ENCODE peak calls at places on chromosomes 2 and 18, in six cellular contexts. H is HepG2, I is A549, F is K562, L is endothelial cell of umbilical vein, B is GM12878. W is an unnamed sample.
A peak's percentile ranks its signal among the peaks of the same experiment; 100 is the strongest.

GRCh38 chr2:56244911-56245530 is 61.2 kb downstream of the CCDC85A start:
- DNase-seq in B (no peak), F (no peak), H (no peak), I (no peak), L (no peak), W (no peak)

GRCh38 chr2:96145028-96145939 is at the start of gene DUSP2:
- DNase-seq in I (peak; percentile 18), L (peak; percentile 56), F (no peak), B (peak; percentile 85), H (no peak), W (peak; percentile 98)

GRCh38 chr2:42917374-42918017 is 125.1 kb upstream of the HAAO start:
- DNase-seq in H (no peak), L (peak; percentile 93), I (no peak), B (no peak), F (no peak), W (no peak)

GRCh38 chr2:224086226-224086911 is 47.3 kb upstream of the SERPINE2 start:
- DNase-seq in L (peak; percentile 17), B (no peak), H (peak; percentile 43), I (peak; percentile 57), F (no peak), W (no peak)

GRCh38 chr2:10915731-10916331 is 4.1 kb downstream of the KCNF1 start:
- DNase-seq in H (no peak), F (no peak), L (no peak), B (no peak), I (no peak), W (no peak)

GRCh38 chr2:239935789-239936758 is 89.1 kb downstream of the NDUFA10 start:
- DNase-seq in H (peak; percentile 22), B (no peak), F (no peak), L (no peak), I (no peak), W (peak; percentile 66)

GRCh38 chr2:20955277-20956026 is 88.4 kb downstream of the APOB start:
- DNase-seq in L (no peak), H (peak; percentile 49), B (no peak), F (no peak), I (no peak), W (no peak)

GRCh38 chr2:145329976-145330375 is 810.1 kb upstream of the ZEB2 start:
- DNase-seq in I (no peak), L (no peak), H (no peak), B (no peak), F (no peak), W (no peak)

GRCh38 chr2:149612122-149612521 is 24.5 kb upstream of the MMADHC start:
- DNase-seq in F (no peak), H (no peak), L (no peak), B (no peak), I (no peak), W (no peak)

GRCh38 chr2:54709341-54709809 is 14.1 kb upstream of the EML6 start:
- DNase-seq in B (no peak), I (no peak), F (no peak), H (no peak), L (peak; percentile 7), W (no peak)

GRCh38 chr2:164840458-164840929 is 1.1 kb downstream of the COBLL1 start:
- DNase-seq in L (peak; percentile 66), H (peak; percentile 91), F (no peak), B (no peak), I (peak; percentile 6), W (no peak)

GRCh38 chr18:3012306-3012919 is 531 bp downstream of the LPIN2 start:
- DNase-seq in L (peak; percentile 54), B (no peak), H (no peak), F (peak; percentile 83), I (no peak), W (peak; percentile 64)

GRCh38 chr2:224968051-224968450 is 74.2 kb downstream of the DOCK10 start:
- DNase-seq in L (no peak), H (no peak), B (no peak), F (no peak), I (no peak), W (no peak)

GRCh38 chr18:77068890-77069312 is 63.7 kb downstream of the MBP start:
- DNase-seq in B (no peak), F (no peak), L (no peak), H (no peak), I (no peak), W (no peak)

GRCh38 chr2:210606001-210606400 is 49.6 kb downstream of the CPS1 start:
- DNase-seq in B (no peak), I (no peak), F (no peak), H (no peak), L (no peak), W (no peak)

GRCh38 chr2:106537047-106537446 is 49.9 kb downstream of the CD8B2 start:
- DNase-seq in B (peak; percentile 7), L (no peak), F (no peak), H (no peak), I (no peak), W (peak; percentile 79)

GRCh38 chr2:159758686-159759085 is 39.3 kb downstream of the CD302 start:
- DNase-seq in B (no peak), L (no peak), I (peak; percentile 6), F (no peak), H (no peak), W (no peak)

GRCh38 chr2:203567786-203568185 is 32.7 kb upstream of the RAPH1 start:
- DNase-seq in F (no peak), B (no peak), I (no peak), L (no peak), H (no peak), W (no peak)

GRCh38 chr18:10840768-10841167 is 308.6 kb downstream of the PIEZO2 start:
- DNase-seq in L (no peak), F (peak; percentile 17), I (no peak), H (no peak), B (no peak), W (no peak)

GRCh38 chr18:46320928-46321855 is 217.0 kb downstream of the HAUS1 start:
- DNase-seq in F (no peak), I (no peak), L (no peak), H (no peak), B (no peak), W (no peak)

GRCh38 chr2:207869784-207870778 is 100.4 kb upstream of the FZD5 start:
- DNase-seq in F (no peak), I (peak; percentile 27), H (peak; percentile 100), L (peak; percentile 16), B (no peak), W (peak; percentile 62)

GRCh38 chr2:216932806-216933579 is 73.1 kb upstream of the TNP1 start:
- DNase-seq in I (no peak), H (no peak), F (no peak), B (no peak), L (no peak), W (no peak)

GRCh38 chr2:84849271-84849952 is 31.5 kb downstream of the TRABD2A start:
- DNase-seq in F (no peak), L (no peak), B (no peak), I (no peak), H (no peak), W (no peak)
- TF ChIP-seq MAX in F (no peak), L (no peak), B (no peak), I (no peak), H (no peak), W (no peak)

GRCh38 chr2:27050281-27050995 is 1.0 kb upstream of the AGBL5 start:
- DNase-seq in H (peak; percentile 93), F (peak; percentile 65), L (peak; percentile 98), B (peak; percentile 99), I (peak; percentile 95), W (peak; percentile 96)

GRCh38 chr2:27053321-27053720 is 1.9 kb downstream of the AGBL5 start:
- DNase-seq in I (no peak), H (no peak), F (no peak), B (no peak), L (no peak), W (no peak)

GRCh38 chr2:27049422-27050280 is 1.8 kb upstream of the AGBL5 start:
- DNase-seq in H (no peak), F (no peak), B (no peak), I (peak; percentile 70), L (no peak), W (no peak)

GRCh38 chr2:27051902-27052645 is 606 bp downstream of the AGBL5 start:
- DNase-seq in F (no peak), B (no peak), L (peak; percentile 37), H (no peak), I (peak; percentile 46), W (peak; percentile 54)

DNA sequence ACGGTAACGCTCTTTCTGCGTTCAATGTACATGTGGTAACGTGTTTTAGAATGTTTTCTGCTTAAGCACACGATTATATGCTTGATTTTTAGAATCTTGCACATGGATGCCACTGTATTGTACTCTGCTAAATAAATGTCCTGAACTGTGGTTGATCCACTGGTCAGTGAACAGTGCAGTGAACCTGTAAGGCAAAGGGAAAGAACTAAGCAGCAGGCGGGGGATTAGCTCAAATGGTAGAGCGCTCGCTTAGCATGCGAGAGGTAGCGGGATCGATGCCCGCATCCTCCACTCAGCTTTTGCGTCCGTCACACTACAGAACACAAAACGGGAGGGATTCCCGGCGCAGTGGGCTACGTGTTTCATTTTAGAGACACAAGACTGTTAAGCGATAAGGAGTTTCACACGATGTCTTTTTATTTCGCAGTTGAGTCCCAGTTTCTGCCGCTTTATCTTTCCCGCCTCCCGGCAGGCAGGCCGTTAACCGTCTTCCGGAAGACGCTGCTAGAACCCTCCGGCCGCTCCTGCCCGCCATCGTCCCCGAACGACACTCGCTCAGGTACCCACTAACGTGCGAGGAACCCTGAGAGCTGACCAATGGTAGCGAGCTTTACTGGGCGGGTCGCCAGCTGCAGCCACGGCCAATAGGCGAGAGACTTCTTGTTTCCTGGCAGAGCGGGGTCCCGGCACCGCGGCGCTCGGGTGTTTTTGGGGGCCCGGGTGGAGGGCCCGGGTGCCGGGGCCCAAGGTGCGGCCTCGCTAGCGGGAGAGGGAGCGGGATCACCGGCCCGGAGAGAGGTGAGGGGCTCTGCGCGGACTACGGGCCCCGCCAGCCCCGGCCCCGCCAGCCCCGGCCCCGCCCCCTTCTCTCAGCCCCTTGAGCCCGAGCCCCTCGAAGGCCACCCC is at the start of gene AGBL5:
- DNase-seq in L (peak; percentile 96), H (peak; percentile 94), I (peak; percentile 100), B (peak; percentile 97), F (peak; percentile 100), W (peak; percentile 96)
- TF ChIP-seq POLR2A in L (no peak), H (peak; percentile 71), I (peak; percentile 47), B (peak; percentile 89), F (peak; percentile 80), W (peak; percentile 48)

DNA sequence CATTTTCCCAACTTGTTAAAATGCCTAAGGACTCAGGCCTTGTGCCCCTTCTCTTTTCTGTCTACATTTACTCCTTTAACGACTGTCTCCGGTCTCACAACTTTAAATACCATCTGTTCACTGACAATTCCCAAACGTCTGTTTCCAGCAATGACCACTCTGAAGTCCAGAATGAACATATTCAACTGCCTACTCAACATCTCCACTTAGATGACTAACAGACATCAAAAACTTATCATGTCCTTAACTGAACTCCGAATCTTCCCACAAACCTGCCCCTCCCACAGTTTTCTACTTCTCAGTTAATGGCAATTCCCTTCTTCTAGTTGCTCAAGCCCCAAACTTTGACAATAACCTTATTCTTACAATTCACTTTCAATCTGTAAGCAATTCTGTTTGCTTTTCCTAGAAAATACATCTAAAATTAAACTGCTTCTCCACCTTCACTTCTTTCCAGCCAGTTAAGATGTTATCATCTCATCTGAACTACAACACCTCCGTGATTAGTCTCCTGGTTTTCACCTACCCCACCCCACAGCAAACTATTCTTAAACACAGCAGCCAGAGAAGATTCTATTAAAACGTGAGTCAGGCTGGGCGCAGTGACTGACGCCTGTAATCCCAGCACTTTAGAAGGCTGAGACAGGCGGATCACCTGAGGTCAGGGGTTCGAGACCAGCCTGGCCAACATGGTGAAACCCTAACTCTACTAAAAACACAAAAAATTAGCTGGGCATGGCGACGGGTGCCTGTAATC is 2.9 kb downstream of the C1D start:
- DNase-seq in F (no peak), L (no peak), H (no peak), I (no peak), B (no peak), W (no peak)
- TF ChIP-seq MYC in F (no peak), L (no peak), H (no peak), I (no peak), B (no peak), W (no peak)

GRCh38 chr18:73552171-73552570 is 595.5 kb downstream of the FBXO15 start:
- DNase-seq in L (no peak), H (no peak), F (no peak), I (no peak), B (no peak), W (no peak)
- TF ChIP-seq MAX in L (no peak), H (no peak), F (no peak), I (no peak), B (no peak), W (no peak)

W was measured in NB4.